ENCODE peak calls at places on chromosomes 16 and 17, in eight cellular contexts. B, M, W, A, J, H, N and D are unnamed samples.

GRCh38 chr17:1413281-1413791 is 13.3 kb upstream of the YWHAE start:
- DNase-seq in B (peak; percentile 88), M (peak; percentile 20), W (no peak), A (peak; percentile 86), J (peak; percentile 95), H (peak; percentile 35), N (peak; percentile 84), D (peak; percentile 66)

GRCh38 chr17:45584092-45585036 is 93.8 kb upstream of the PLEKHM1 start:
- DNase-seq in B (peak; percentile 71), M (peak; percentile 94), W (peak; percentile 39), A (peak; percentile 36), J (peak; percentile 37), H (peak; percentile 24), N (peak; percentile 60), D (peak; percentile 42)

GRCh38 chr16:66515543-66516171 is 34.3 kb downstream of the TK2 start:
- DNase-seq in B (peak; percentile 83), M (peak; percentile 35), W (no peak), A (peak; percentile 37), J (peak; percentile 77), H (no peak), N (no peak), D (peak; percentile 91)

GRCh38 chr17:49612721-49613120 is 37.0 kb downstream of the NXPH3 start:
- DNase-seq in B (no peak), M (no peak), W (no peak), A (no peak), J (no peak), H (no peak), N (no peak), D (no peak)

GRCh38 chr17:43024407-43025289 is at the start of gene RND2:
- DNase-seq in B (peak; percentile 95), M (peak; percentile 88), W (peak; percentile 91), A (peak; percentile 96), J (peak; percentile 95), H (peak; percentile 77), N (peak; percentile 80), D (peak; percentile 93)

GRCh38 chr16:73384561-73384960 is 336.6 kb upstream of the ZFHX3 start:
- DNase-seq in B (no peak), M (peak; percentile 7), W (no peak), A (no peak), J (no peak), H (no peak), N (no peak), D (no peak)

GRCh38 chr17:2688351-2689342 is 22.9 kb downstream of the CLUH start:
- DNase-seq in B (no peak), M (no peak), W (no peak), A (no peak), J (no peak), H (no peak), N (no peak), D (no peak)

GRCh38 chr17:364308-364707 is 11.7 kb upstream of the RPH3AL start:
- DNase-seq in B (no peak), M (no peak), W (no peak), A (no peak), J (no peak), H (no peak), N (no peak), D (no peak)

GRCh38 chr17:4786111-4786491 is at the start of gene VMO1:
- DNase-seq in B (no peak), M (no peak), W (no peak), A (no peak), J (peak; percentile 57), H (no peak), N (no peak), D (peak; percentile 38)

GRCh38 chr16:57732011-57732410 is 3.6 kb upstream of the KATNB1 start:
- DNase-seq in B (no peak), M (no peak), W (no peak), A (peak; percentile 25), J (peak; percentile 77), H (no peak), N (no peak), D (peak; percentile 89)

GRCh38 chr16:57640185-57640584 is 11.8 kb downstream of the ADGRG1 start:
- DNase-seq in B (no peak), M (no peak), W (no peak), A (no peak), J (no peak), H (no peak), N (no peak), D (no peak)

GRCh38 chr17:16214190-16215001 is 938 bp downstream of the NCOR1 start:
- DNase-seq in B (no peak), M (no peak), W (no peak), A (peak; percentile 11), J (peak; percentile 22), H (no peak), N (no peak), D (peak; percentile 17)

GRCh38 chr17:67601897-67602296 is 115.8 kb upstream of the NOL11 start:
- DNase-seq in B (no peak), M (no peak), W (no peak), A (no peak), J (no peak), H (no peak), N (no peak), D (peak; percentile 29)

GRCh38 chr16:82282662-82283061 is 112.6 kb upstream of the MPHOSPH6 start:
- DNase-seq in B (no peak), M (no peak), W (no peak), A (no peak), J (no peak), H (no peak), N (no peak), D (no peak)

GRCh38 chr16:66549284-66550131 is at the start of gene TK2:
- DNase-seq in B (peak; percentile 82), M (peak; percentile 47), W (no peak), A (peak; percentile 72), J (no peak), H (no peak), N (peak; percentile 52), D (peak; percentile 76)

GRCh38 chr17:36851230-36851629 is 86.0 kb upstream of the LHX1 start:
- DNase-seq in B (no peak), M (no peak), W (no peak), A (peak; percentile 45), J (no peak), H (no peak), N (peak; percentile 23), D (peak; percentile 18)

GRCh38 chr17:59155439-59156177 is at the start of gene PRR11:
- DNase-seq in B (peak; percentile 99), M (peak; percentile 100), W (peak; percentile 100), A (peak; percentile 100), J (peak; percentile 100), H (peak; percentile 94), N (peak; percentile 94), D (peak; percentile 100)

GRCh38 chr16:79542196-79542859 is 58.2 kb downstream of the MAF start:
- DNase-seq in B (peak; percentile 76), M (no peak), W (no peak), A (no peak), J (no peak), H (peak; percentile 21), N (no peak), D (no peak)

GRCh38 chr17:59004338-59005111 is 102.2 kb downstream of the TRIM37 start:
- DNase-seq in B (no peak), M (peak; percentile 76), W (peak; percentile 59), A (peak; percentile 53), J (peak; percentile 76), H (no peak), N (peak; percentile 43), D (peak; percentile 54)

GRCh38 chr17:38554430-38555350 is 51.1 kb downstream of the SRCIN1 start:
- DNase-seq in B (no peak), M (no peak), W (no peak), A (peak; percentile 14), J (peak; percentile 43), H (no peak), N (peak; percentile 60), D (no peak)

GRCh38 chr16:53519417-53520091 is 16.5 kb upstream of the AKTIP start:
- DNase-seq in B (no peak), M (no peak), W (no peak), A (no peak), J (no peak), H (no peak), N (no peak), D (no peak)
- H3K4me3 ChIP-seq in B (no peak overlapping the region), M (peak overlapping the region; percentile 40), W (no peak overlapping the region), A (no peak overlapping the region), J (no peak overlapping the region), H (no peak overlapping the region), N (no peak overlapping the region), D (no peak overlapping the region)

DNA sequence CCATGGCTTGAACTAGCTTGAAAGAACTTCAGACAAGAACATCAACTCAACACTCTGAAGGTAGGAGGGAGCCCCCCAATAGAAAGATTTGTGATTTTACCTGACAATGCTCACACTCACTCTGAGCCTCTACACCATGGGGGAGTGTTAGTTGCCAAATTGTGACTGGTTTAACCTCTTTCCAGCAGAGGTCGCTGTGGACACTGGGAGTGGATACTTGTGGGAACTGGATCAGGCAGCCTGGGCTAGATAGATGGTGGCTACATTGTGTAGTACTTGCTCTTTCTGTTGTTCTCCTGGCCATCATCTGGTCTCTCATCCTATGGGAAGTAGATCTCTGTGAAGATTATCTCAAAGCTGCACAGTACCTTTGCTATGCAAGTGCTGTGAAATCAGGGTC is 2.9 kb downstream of the SMPD3 start:
- DNase-seq in B (no peak), M (peak; percentile 80), W (peak; percentile 43), A (peak; percentile 5), J (no peak), H (no peak), N (peak; percentile 39), D (no peak)
- TF ChIP-seq CTCF in B (no peak), M (peak; percentile 79), W (peak; percentile 88), A (peak; percentile 25), J (no peak), H (no peak), N (peak; percentile 77), D (peak; percentile 47)

GRCh38 chr17:52157603-52158449 is 688 bp downstream of the CA10 start:
- DNase-seq in B (no peak), M (no peak), W (no peak), A (no peak), J (no peak), H (no peak), N (no peak), D (no peak)
- H3K4me3 ChIP-seq in B (no peak overlapping the region), M (no peak overlapping the region), W (no peak overlapping the region), A (no peak overlapping the region), J (no peak overlapping the region), H (no peak overlapping the region), N (no peak overlapping the region), D (no peak overlapping the region)

DNA sequence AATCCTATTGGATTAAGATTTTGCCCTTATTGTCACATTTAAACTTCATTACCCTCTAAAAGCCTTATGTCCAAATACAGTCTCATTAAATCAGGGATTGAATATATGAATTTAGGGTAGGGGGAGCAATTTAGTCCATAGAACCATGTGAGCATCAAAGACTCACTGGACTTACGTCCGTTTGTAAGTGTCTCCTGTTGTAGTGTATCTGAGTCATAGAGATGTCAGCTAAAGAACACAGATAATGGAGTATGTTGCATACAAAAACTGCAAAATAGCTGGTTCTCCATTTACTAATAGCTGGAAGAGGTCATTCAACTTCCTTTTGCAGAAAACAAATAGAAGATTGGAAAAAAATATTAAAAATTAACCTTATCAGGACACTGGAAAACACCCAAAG is 599.1 kb upstream of the SOX9 start:
- DNase-seq in B (no peak), M (no peak), W (no peak), A (no peak), J (no peak), H (no peak), N (no peak), D (no peak)
- TF ChIP-seq CTCF in B (no peak), M (no peak), W (no peak), A (no peak), J (no peak), H (no peak), N (no peak), D (no peak)

GRCh38 chr17:82936768-82937171 is 96.9 kb upstream of the ZNF750 start:
- DNase-seq in B (peak; percentile 53), M (no peak), W (no peak), A (no peak), J (no peak), H (no peak), N (no peak), D (no peak)
- H3K4me3 ChIP-seq in B (no peak overlapping the region), M (no peak overlapping the region), W (no peak overlapping the region), A (no peak overlapping the region), J (no peak overlapping the region), H (no peak overlapping the region), N (no peak overlapping the region), D (no peak overlapping the region)